ENCODE peak calls at places on chromosomes 16 and 17, in nine cellular contexts. X, M, H, C, T, E, V, P and J are unnamed samples.

GRCh38 chr17:72539981-72540897 is 419.4 kb downstream of the SOX9 start:
- DNase-seq in X (peak), M (peak), H (peak), C (peak), T (peak), E (peak), V (peak), P (no peak), J (no peak)

GRCh38 chr16:10584956-10585561 is 4.7 kb upstream of the EMP2 start:
- DNase-seq in X (no peak), M (no peak), H (no peak), C (peak), T (no peak), E (no peak), V (peak), P (no peak), J (no peak)

GRCh38 chr17:81160306-81160705 is 5.0 kb upstream of the PVALEF start:
- DNase-seq in X (no peak), M (peak), H (no peak), C (no peak), T (peak), E (peak), V (no peak), P (no peak), J (no peak)

GRCh38 chr17:14211246-14211645 is 25.4 kb downstream of the CDRT15 start:
- DNase-seq in X (no peak), M (no peak), H (no peak), C (no peak), T (no peak), E (no peak), V (no peak), P (no peak), J (no peak)

GRCh38 chr16:30028438-30029093 is 2.5 kb downstream of the TLCD3B start:
- DNase-seq in X (no peak), M (no peak), H (no peak), C (no peak), T (no peak), E (no peak), V (no peak), P (no peak), J (no peak)

GRCh38 chr16:77183137-77183536 is 7.9 kb upstream of the MON1B start:
- DNase-seq in X (no peak), M (no peak), H (no peak), C (peak), T (no peak), E (no peak), V (peak), P (no peak), J (peak)

GRCh38 chr16:15055141-15056053 is 477 bp downstream of the NTAN1 start:
- DNase-seq in X (no peak), M (no peak), H (no peak), C (peak), T (peak), E (peak), V (peak), P (no peak), J (no peak)

GRCh38 chr16:76756951-76757350 is 434.0 kb upstream of the MON1B start:
- DNase-seq in X (no peak), M (no peak), H (no peak), C (no peak), T (no peak), E (no peak), V (peak), P (no peak), J (no peak)

GRCh38 chr17:30165960-30166359 is 49.3 kb downstream of the NSRP1 start:
- DNase-seq in X (no peak), M (no peak), H (no peak), C (no peak), T (no peak), E (no peak), V (no peak), P (no peak), J (no peak)

GRCh38 chr16:14098081-14098480 is 27.0 kb downstream of the MRTFB start:
- DNase-seq in X (no peak), M (no peak), H (no peak), C (no peak), T (no peak), E (no peak), V (no peak), P (no peak), J (no peak)

GRCh38 chr16:51816929-51817328 is 665.9 kb upstream of the SALL1 start:
- DNase-seq in X (no peak), M (no peak), H (no peak), C (peak), T (no peak), E (no peak), V (no peak), P (no peak), J (no peak)

GRCh38 chr17:34874496-34874895 is 86.8 kb downstream of the CCT6B start:
- DNase-seq in X (no peak), M (no peak), H (no peak), C (no peak), T (no peak), E (no peak), V (no peak), P (no peak), J (no peak)

DNA sequence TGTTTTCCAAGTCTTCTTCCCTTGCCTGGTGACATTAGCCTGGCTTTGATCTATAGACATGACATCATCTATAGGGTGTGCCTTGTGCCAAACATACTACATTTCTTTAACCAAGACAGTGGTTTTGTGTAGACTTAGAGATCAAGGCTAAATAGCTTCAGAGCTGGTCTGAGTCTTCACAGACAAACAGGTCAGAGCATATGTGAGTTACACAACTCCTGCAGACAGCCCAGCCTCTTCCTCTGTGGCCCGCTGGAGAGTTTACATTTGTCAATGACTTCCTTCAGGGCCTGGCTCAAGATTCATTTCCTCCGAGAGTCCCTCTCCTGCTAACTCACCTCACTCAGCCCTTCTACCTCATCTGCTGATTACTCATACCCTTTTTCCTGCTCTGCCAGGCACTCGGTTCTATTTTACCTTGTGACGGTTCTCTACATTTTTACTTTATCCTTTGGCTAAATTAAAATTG is 73.1 kb upstream of the TANC2 start:
- DNase-seq in X (no peak), M (peak), H (no peak), C (peak), T (peak), E (no peak), V (peak), P (no peak), J (peak)
- H3K27ac ChIP-seq in X (no peak), M (peak), H (no peak), C (peak), T (no peak), E (no peak), V (peak), P (peak), J (peak)

GRCh38 chr16:8959921-8960787 is 3.6 kb downstream of the USP7 start:
- DNase-seq in X (no peak), M (no peak), H (no peak), C (peak), T (no peak), E (peak), V (no peak), P (no peak), J (no peak)
- H3K27ac ChIP-seq in X (no peak), M (peak), H (peak), C (peak), T (no peak), E (no peak), V (no peak), P (peak), J (no peak)

GRCh38 chr17:64115871-64116534 is 13.9 kb downstream of the ERN1 start:
- DNase-seq in X (no peak), M (no peak), H (no peak), C (peak), T (peak), E (no peak), V (peak), P (no peak), J (peak)

GRCh38 chr17:64115043-64115698 is 14.8 kb downstream of the ERN1 start:
- DNase-seq in X (no peak), M (no peak), H (no peak), C (no peak), T (no peak), E (no peak), V (peak), P (no peak), J (peak)

GRCh38 chr17:64110436-64111152 is 19.4 kb downstream of the ERN1 start:
- DNase-seq in X (no peak), M (no peak), H (no peak), C (no peak), T (no peak), E (no peak), V (no peak), P (no peak), J (no peak)

GRCh38 chr17:64111831-64112230 is 18.1 kb downstream of the ERN1 start:
- DNase-seq in X (no peak), M (no peak), H (no peak), C (no peak), T (no peak), E (no peak), V (no peak), P (no peak), J (no peak)

DNA sequence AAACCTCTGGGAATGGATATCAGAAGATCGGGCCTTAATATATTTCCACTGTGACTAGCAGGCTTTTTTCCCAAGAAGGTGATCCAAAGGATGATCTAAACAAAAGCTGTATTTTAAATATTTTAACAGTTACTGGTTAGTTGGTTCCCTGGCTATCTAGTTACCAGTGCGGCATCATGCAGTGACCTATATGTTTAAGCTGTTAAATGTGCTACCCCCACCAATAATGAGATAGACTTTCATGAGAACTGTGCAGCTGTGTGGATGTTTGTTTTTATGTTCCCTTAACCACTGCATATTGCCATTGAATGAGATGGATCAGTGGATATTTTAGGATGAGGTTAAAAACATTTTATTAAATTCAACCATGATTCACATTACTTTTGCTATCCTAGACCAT is 17.0 kb downstream of the ERN1 start:
- DNase-seq in X (no peak), M (no peak), H (no peak), C (peak), T (no peak), E (no peak), V (no peak), P (no peak), J (no peak)
- H3K27ac ChIP-seq in X (no peak), M (no peak), H (no peak), C (no peak), T (peak), E (no peak), V (no peak), P (no peak), J (no peak)

GRCh38 chr17:16298140-16298662 is 55.1 kb downstream of the CENPV start:
- DNase-seq in X (no peak), M (no peak), H (no peak), C (no peak), T (no peak), E (no peak), V (no peak), P (no peak), J (no peak)
- H3K27ac ChIP-seq in X (no peak), M (no peak), H (peak), C (no peak), T (peak), E (no peak), V (no peak), P (no peak), J (no peak)

GRCh38 chr17:62794666-62794971 is 13.5 kb downstream of the MARCHF10 start:
- DNase-seq in X (no peak), M (no peak), H (no peak), C (no peak), T (no peak), E (no peak), V (no peak), P (no peak), J (no peak)

GRCh38 chr17:62793919-62794665 is 14.0 kb downstream of the MARCHF10 start:
- DNase-seq in X (no peak), M (no peak), H (no peak), C (no peak), T (no peak), E (no peak), V (no peak), P (no peak), J (no peak)

GRCh38 chr17:62790554-62790953 is 17.6 kb downstream of the MARCHF10 start:
- DNase-seq in X (no peak), M (no peak), H (no peak), C (peak), T (no peak), E (no peak), V (peak), P (no peak), J (no peak)

GRCh38 chr17:62792122-62792800 is 15.9 kb downstream of the MARCHF10 start:
- DNase-seq in X (no peak), M (no peak), H (no peak), C (peak), T (peak), E (no peak), V (peak), P (no peak), J (peak)

GRCh38 chr17:62791235-62792121 is 16.6 kb downstream of the MARCHF10 start:
- DNase-seq in X (no peak), M (no peak), H (no peak), C (peak), T (no peak), E (no peak), V (peak), P (no peak), J (no peak)
- H3K27ac ChIP-seq in X (no peak), M (no peak), H (no peak), C (peak), T (peak), E (no peak), V (no peak), P (no peak), J (peak)

GRCh38 chr17:38400286-38400685 is 28.0 kb upstream of the ARHGAP23 start:
- DNase-seq in X (no peak), M (no peak), H (no peak), C (no peak), T (no peak), E (no peak), V (no peak), P (no peak), J (no peak)
- H3K27ac ChIP-seq in X (no peak), M (no peak), H (no peak), C (no peak), T (no peak), E (no peak), V (no peak), P (no peak), J (no peak)

DNA sequence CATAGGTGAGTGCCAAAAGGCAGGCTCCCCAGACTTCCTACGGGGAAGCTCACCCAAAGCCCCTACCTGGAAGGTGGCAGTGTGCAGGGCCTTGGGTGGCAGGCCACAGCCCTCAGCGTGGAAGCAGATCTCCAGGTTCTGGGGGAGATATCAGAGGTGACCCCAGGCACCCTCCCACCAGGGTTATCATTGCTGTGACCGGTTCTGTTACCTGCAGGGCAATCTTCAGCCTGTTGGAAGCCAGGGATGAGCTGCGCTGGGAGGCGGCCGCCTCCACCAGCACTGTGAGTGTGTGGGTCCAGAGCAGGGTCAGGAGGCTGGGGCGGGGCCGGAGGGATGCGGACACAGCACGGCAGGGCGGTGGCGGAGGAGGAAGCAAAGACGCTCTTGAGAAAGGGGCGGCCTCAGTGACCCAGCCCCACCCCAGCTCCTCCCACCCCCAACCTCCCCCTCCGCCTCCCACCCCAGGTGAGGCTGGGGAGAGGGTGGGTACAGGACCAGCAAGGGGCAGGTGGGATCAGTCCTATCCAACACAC is 13.1 kb downstream of the UNC13D start:
- DNase-seq in X (no peak), M (no peak), H (no peak), C (no peak), T (no peak), E (no peak), V (no peak), P (no peak), J (no peak)
- H3K27ac ChIP-seq in X (no peak), M (no peak), H (no peak), C (no peak), T (no peak), E (no peak), V (no peak), P (no peak), J (no peak)

GRCh38 chr16:84827131-84827574 is 7.4 kb downstream of the CRISPLD2 start:
- DNase-seq in X (no peak), M (no peak), H (no peak), C (peak), T (no peak), E (peak), V (no peak), P (no peak), J (no peak)

GRCh38 chr16:84827897-84828296 is 8.1 kb downstream of the CRISPLD2 start:
- DNase-seq in X (no peak), M (no peak), H (no peak), C (no peak), T (no peak), E (no peak), V (no peak), P (no peak), J (no peak)

GRCh38 chr16:84830765-84831384 is 11.1 kb downstream of the CRISPLD2 start:
- DNase-seq in X (no peak), M (no peak), H (no peak), C (no peak), T (no peak), E (no peak), V (no peak), P (no peak), J (no peak)

GRCh38 chr16:84828322-84828721 is 8.5 kb downstream of the CRISPLD2 start:
- DNase-seq in X (no peak), M (no peak), H (no peak), C (no peak), T (no peak), E (no peak), V (no peak), P (no peak), J (no peak)

GRCh38 chr16:84829168-84829965 is 9.6 kb downstream of the CRISPLD2 start:
- DNase-seq in X (no peak), M (no peak), H (no peak), C (peak), T (no peak), E (peak), V (no peak), P (no peak), J (no peak)
- H3K27ac ChIP-seq in X (no peak), M (peak), H (peak), C (peak), T (no peak), E (peak), V (no peak), P (peak), J (no peak)